ENCODE peak calls at places on chromosome 5, in ten cellular contexts. M is prostate gland, Z is mesendoderm, J is breast epithelium, B is HL-60, A is heart right ventricle, F is uterus, G is heart left ventricle, Y is IMR-90, D is endothelial cell of umbilical vein. X is an unnamed sample.

GRCh38 chr5:10475931-10476687 is 34.4 kb downstream of the ROPN1L start:
- DNase-seq in M (no peak), Z (no peak), J (no peak), B (no peak), A (no peak), F (no peak), G (no peak), Y (no peak), D (no peak), X (no peak)

GRCh38 chr5:33073856-33074255 is 362.7 kb downstream of the NPR3 start:
- DNase-seq in M (no peak), Z (no peak), J (no peak), B (no peak), A (no peak), F (no peak), G (no peak), Y (peak), D (no peak), X (peak)

GRCh38 chr5:15103864-15104263 is 232.3 kb upstream of the ANKH start:
- DNase-seq in M (no peak), Z (no peak), J (no peak), B (no peak), A (no peak), F (no peak), G (no peak), Y (no peak), D (no peak), X (no peak)

GRCh38 chr5:123460296-123460729 is 37.1 kb upstream of the CEP120 start:
- DNase-seq in M (no peak), Z (peak), J (no peak), B (no peak), A (no peak), F (no peak), G (no peak), Y (peak), D (peak), X (no peak)

GRCh38 chr5:55564716-55565115 is 30.0 kb upstream of the PLPP1 start:
- DNase-seq in M (no peak), Z (no peak), J (no peak), B (no peak), A (no peak), F (no peak), G (no peak), Y (no peak), D (no peak), X (no peak)

GRCh38 chr5:117488976-117489500 is 914.4 kb upstream of the SEMA6A start:
- DNase-seq in M (no peak), Z (no peak), J (no peak), B (no peak), A (no peak), F (no peak), G (no peak), Y (no peak), D (no peak), X (no peak)

GRCh38 chr5:59992206-59992605 is 98.7 kb upstream of the PDE4D start:
- DNase-seq in M (no peak), Z (no peak), J (no peak), B (no peak), A (no peak), F (no peak), G (no peak), Y (no peak), D (no peak), X (no peak)

GRCh38 chr5:133410335-133410828 is 202.0 kb downstream of the FSTL4 start:
- DNase-seq in M (no peak), Z (no peak), J (no peak), B (no peak), A (no peak), F (no peak), G (no peak), Y (no peak), D (no peak), X (no peak)

GRCh38 chr5:176747670-176748072 is 62.7 kb upstream of the UNC5A start:
- DNase-seq in M (no peak), Z (no peak), J (peak), B (no peak), A (no peak), F (no peak), G (no peak), Y (no peak), D (no peak), X (no peak)

GRCh38 chr5:112757468-112758208 is 20.0 kb downstream of the APC start:
- DNase-seq in M (peak), Z (peak), J (no peak), B (peak), A (no peak), F (no peak), G (no peak), Y (peak), D (peak), X (peak)

GRCh38 chr5:109485030-109485429 is 75.3 kb upstream of the PJA2 start:
- DNase-seq in M (peak), Z (no peak), J (peak), B (no peak), A (peak), F (peak), G (peak), Y (no peak), D (peak), X (peak)

GRCh38 chr5:133801955-133802751 is 166.3 kb downstream of the C5orf15 start:
- DNase-seq in M (peak), Z (no peak), J (no peak), B (no peak), A (peak), F (no peak), G (peak), Y (peak), D (no peak), X (peak)

GRCh38 chr5:72659726-72660125 is 152.5 kb upstream of the ZNF366 start:
- DNase-seq in M (no peak), Z (no peak), J (no peak), B (no peak), A (no peak), F (no peak), G (no peak), Y (no peak), D (no peak), X (no peak)

GRCh38 chr5:100777680-100778281 is 125.3 kb downstream of the ST8SIA4 start:
- DNase-seq in M (no peak), Z (peak), J (no peak), B (peak), A (no peak), F (no peak), G (peak), Y (peak), D (peak), X (peak)

GRCh38 chr5:1749346-1750124 is 50.1 kb downstream of the MRPL36 start:
- DNase-seq in M (no peak), Z (no peak), J (peak), B (no peak), A (no peak), F (peak), G (peak), Y (no peak), D (no peak), X (no peak)

GRCh38 chr5:169637085-169637855 is at the start of gene DOCK2:
- DNase-seq in M (no peak), Z (peak), J (no peak), B (peak), A (peak), F (no peak), G (peak), Y (no peak), D (no peak), X (no peak)

GRCh38 chr5:169634606-169635005 is 2.5 kb upstream of the DOCK2 start:
- DNase-seq in M (no peak), Z (no peak), J (no peak), B (no peak), A (no peak), F (no peak), G (no peak), Y (no peak), D (no peak), X (no peak)

GRCh38 chr5:169635933-169636332 is 1.1 kb upstream of the DOCK2 start:
- DNase-seq in M (no peak), Z (no peak), J (no peak), B (no peak), A (no peak), F (no peak), G (no peak), Y (no peak), D (no peak), X (no peak)

GRCh38 chr5:169637856-169638190 is 748 bp downstream of the DOCK2 start:
- DNase-seq in M (no peak), Z (peak), J (no peak), B (peak), A (no peak), F (no peak), G (no peak), Y (no peak), D (no peak), X (no peak)

GRCh38 chr5:169636477-169637084 is 494 bp upstream of the DOCK2 start:
- DNase-seq in M (no peak), Z (peak), J (no peak), B (no peak), A (no peak), F (no peak), G (no peak), Y (no peak), D (no peak), X (no peak)
- H3K4me3 ChIP-seq in M (no peak), Z (peak), J (peak), B (peak), A (peak), F (no peak), G (no peak), Y (no peak), D (no peak), X (peak)

GRCh38 chr5:95962785-95963184 is 1.1 kb upstream of the ELL2 start:
- DNase-seq in M (no peak), Z (peak), J (no peak), B (no peak), A (no peak), F (no peak), G (no peak), Y (no peak), D (no peak), X (no peak)
- H3K4me3 ChIP-seq in M (no peak), Z (no peak), J (peak), B (no peak), A (peak), F (no peak), G (no peak), Y (no peak), D (no peak), X (no peak)

DNA sequence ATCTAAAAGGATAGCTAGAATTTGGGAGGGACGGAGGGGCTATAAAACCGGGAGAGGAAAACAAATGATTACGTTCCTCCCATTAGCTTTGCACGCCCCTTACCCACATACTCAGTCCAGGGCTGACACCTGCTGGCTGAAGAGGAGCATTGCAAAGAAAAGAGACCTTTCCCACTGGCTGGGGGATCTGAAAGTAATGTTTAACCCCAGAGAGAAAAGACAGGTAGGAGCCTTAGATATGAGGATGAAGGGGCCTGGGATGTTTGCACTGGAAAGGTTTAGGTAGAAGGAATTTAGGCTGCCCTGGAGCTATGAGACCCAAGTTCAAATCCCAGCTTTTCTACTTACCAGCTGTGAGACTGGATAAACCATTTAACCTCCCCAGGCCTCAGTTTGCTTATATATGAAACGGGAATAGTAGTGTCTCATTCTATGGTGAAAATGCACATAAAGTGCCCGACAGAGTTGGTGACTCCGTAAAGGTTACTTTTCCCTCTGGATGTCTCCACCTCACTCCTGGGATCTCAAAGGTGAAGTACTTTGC is 73.5 kb downstream of the FAM114A2 start:
- DNase-seq in M (no peak), Z (peak), J (no peak), B (peak), A (peak), F (peak), G (no peak), Y (peak), D (peak), X (peak)
- H3K4me3 ChIP-seq in M (no peak), Z (no peak), J (peak), B (no peak), A (no peak), F (no peak), G (no peak), Y (no peak), D (no peak), X (no peak)

GRCh38 chr5:39420482-39421145 is 4.2 kb downstream of the DAB2 start:
- DNase-seq in M (no peak), Z (peak), J (no peak), B (no peak), A (peak), F (peak), G (peak), Y (peak), D (peak), X (peak)

GRCh38 chr5:39415186-39415585 is 9.6 kb downstream of the DAB2 start:
- DNase-seq in M (no peak), Z (no peak), J (no peak), B (no peak), A (no peak), F (no peak), G (no peak), Y (no peak), D (no peak), X (no peak)

GRCh38 chr5:39419830-39420229 is 5.0 kb downstream of the DAB2 start:
- DNase-seq in M (no peak), Z (no peak), J (no peak), B (no peak), A (no peak), F (no peak), G (no peak), Y (no peak), D (no peak), X (no peak)

GRCh38 chr5:39414429-39414828 is 10.4 kb downstream of the DAB2 start:
- DNase-seq in M (no peak), Z (no peak), J (no peak), B (no peak), A (no peak), F (no peak), G (no peak), Y (peak), D (no peak), X (no peak)

GRCh38 chr5:39417979-39418378 is 6.8 kb downstream of the DAB2 start:
- DNase-seq in M (no peak), Z (no peak), J (no peak), B (no peak), A (no peak), F (no peak), G (no peak), Y (no peak), D (no peak), X (no peak)
- H3K4me3 ChIP-seq in M (no peak), Z (no peak), J (no peak), B (no peak), A (peak), F (no peak), G (no peak), Y (no peak), D (no peak), X (no peak)

GRCh38 chr5:40915341-40915926 is 6.1 kb downstream of the C7 start:
- DNase-seq in M (no peak), Z (no peak), J (no peak), B (no peak), A (no peak), F (no peak), G (no peak), Y (no peak), D (no peak), X (no peak)
- H3K4me3 ChIP-seq in M (no peak), Z (no peak), J (peak), B (no peak), A (peak), F (peak), G (no peak), Y (peak), D (no peak), X (no peak)

GRCh38 chr5:159424123-159424522 is 93.8 kb upstream of the IL12B start:
- DNase-seq in M (no peak), Z (no peak), J (no peak), B (no peak), A (no peak), F (no peak), G (no peak), Y (no peak), D (no peak), X (no peak)
- H3K4me3 ChIP-seq in M (no peak), Z (no peak), J (no peak), B (no peak), A (no peak), F (no peak), G (no peak), Y (no peak), D (no peak), X (no peak)